ENCODE peak calls at places on chromosomes 13 and 19, in ten cellular contexts. D is psoas muscle, R is esophagus squamous epithelium, G is uterus, U is BJ, N is right lobe of liver, E is kidney epithelial cell, P is adipocyte, Q is SK-N-SH, C is tibial artery. J is an unnamed sample.

GRCh38 chr13:112790735-112791641 is 101.2 kb downstream of the ATP11A start:
- DNase-seq in G (peak; percentile 11), E (no peak), D (no peak), U (no peak), Q (no peak), N (no peak), R (no peak), C (peak; percentile 51), P (no peak), J (no peak)

GRCh38 chr19:15622991-15623390 is 8.0 kb downstream of the CYP4F8 start:
- DNase-seq in E (no peak), G (no peak), P (no peak), U (no peak), N (no peak), D (no peak), R (no peak), Q (no peak), C (no peak), J (no peak)

GRCh38 chr13:50026788-50027473 is 11.7 kb downstream of the KCNRG start:
- DNase-seq in N (no peak), U (no peak), R (no peak), G (no peak), C (no peak), D (no peak), Q (no peak), P (no peak), E (no peak), J (no peak)

GRCh38 chr13:40031031-40031430 is 375.6 kb downstream of the COG6 start:
- DNase-seq in C (no peak), P (no peak), Q (no peak), N (no peak), E (no peak), D (no peak), U (peak; percentile 47), G (no peak), R (no peak), J (no peak)

GRCh38 chr13:100694722-100695644 is 20.4 kb upstream of the TMTC4 start:
- DNase-seq in P (peak; percentile 48), G (no peak), Q (peak; percentile 58), U (no peak), R (no peak), D (no peak), C (no peak), E (peak; percentile 58), N (no peak), J (no peak)

GRCh38 chr13:49326222-49326917 is 78.6 kb downstream of the CDADC1 start:
- DNase-seq in U (no peak), E (no peak), C (no peak), R (no peak), N (peak; percentile 71), D (no peak), G (no peak), P (no peak), Q (no peak), J (no peak)

GRCh38 chr19:41297628-41298326 is 12.2 kb upstream of the CCDC97 start:
- DNase-seq in Q (no peak), D (no peak), N (no peak), P (no peak), E (no peak), R (no peak), C (peak; percentile 70), U (no peak), G (no peak), J (no peak)

GRCh38 chr13:35092751-35093150 is 150.7 kb downstream of the NBEA start:
- DNase-seq in G (no peak), C (no peak), N (no peak), P (no peak), E (no peak), U (no peak), Q (no peak), R (no peak), D (no peak), J (no peak)

GRCh38 chr19:39684283-39684682 is 20.0 kb upstream of the LGALS14 start:
- DNase-seq in N (no peak), E (no peak), P (no peak), C (no peak), R (no peak), D (no peak), G (no peak), U (no peak), Q (no peak), J (no peak)

GRCh38 chr13:48258430-48258829 is 25.4 kb downstream of the ITM2B start:
- DNase-seq in Q (no peak), N (no peak), D (no peak), R (no peak), E (no peak), G (no peak), P (no peak), U (no peak), C (no peak), J (no peak)

GRCh38 chr13:54934121-54934520 is 1905.5 kb downstream of the OLFM4 start:
- DNase-seq in P (no peak), E (no peak), G (no peak), U (no peak), R (no peak), N (no peak), Q (no peak), D (no peak), C (no peak), J (no peak)

GRCh38 chr13:83219832-83220231 is 662.4 kb downstream of the SLITRK1 start:
- DNase-seq in G (no peak), Q (no peak), P (no peak), U (no peak), N (no peak), E (no peak), C (no peak), D (no peak), R (no peak), J (no peak)

GRCh38 chr13:23629566-23630272 is 59.5 kb downstream of the TNFRSF19 start:
- DNase-seq in E (no peak), P (no peak), Q (no peak), D (no peak), G (no peak), N (no peak), R (no peak), U (no peak), C (no peak), J (peak; percentile 74)

GRCh38 chr19:28876604-28877123 is 336.3 kb downstream of the UQCRFS1 start:
- DNase-seq in N (no peak), P (peak; percentile 15), E (no peak), G (no peak), C (no peak), Q (no peak), U (no peak), R (no peak), D (no peak), J (no peak)

GRCh38 chr19:18648971-18649310 is 12.1 kb downstream of the KLHL26 start:
- DNase-seq in R (no peak), Q (no peak), C (peak; percentile 91), P (no peak), G (no peak), U (no peak), E (no peak), D (peak; percentile 82), N (no peak), J (no peak)

GRCh38 chr13:51717786-51718398 is 86.1 kb downstream of the DHRS12 start:
- DNase-seq in P (no peak), G (no peak), U (no peak), E (no peak), D (no peak), Q (no peak), N (no peak), R (no peak), C (no peak), J (no peak)

GRCh38 chr19:48819366-48819816 is 8.6 kb upstream of the BCAT2 start:
- DNase-seq in E (no peak), D (peak; percentile 96), Q (no peak), G (peak; percentile 85), R (no peak), P (peak; percentile 96), C (peak; percentile 97), N (peak; percentile 96), U (peak; percentile 79), J (peak; percentile 97)

DNA sequence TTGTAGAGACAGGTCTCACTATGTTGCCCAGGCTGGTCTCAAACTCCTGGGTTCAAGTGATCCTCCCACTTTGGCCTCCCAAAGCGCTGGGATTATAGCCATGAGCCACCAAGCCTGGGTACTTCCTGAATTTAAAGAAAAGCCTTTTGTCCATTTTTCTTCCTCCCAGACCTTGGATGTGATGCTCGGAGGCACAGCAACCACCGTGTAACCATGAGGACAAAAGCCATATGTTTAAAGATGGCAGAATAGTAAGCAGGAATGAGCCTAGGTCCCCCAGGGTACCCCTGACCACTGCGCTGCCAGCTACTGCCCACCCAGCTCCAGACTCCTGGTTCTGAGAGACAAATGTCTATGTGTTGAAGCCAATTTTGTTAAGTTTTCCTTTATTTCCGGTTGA is 31.1 kb downstream of the ZC3H4 start:
- DNase-seq in E (no peak), R (no peak), G (no peak), D (no peak), U (no peak), N (no peak), C (no peak), P (no peak), Q (no peak), J (no peak)
- H3K36me3 ChIP-seq in E (peaks cover 2% of the 10 kb centered on the region), R (peaks cover 98% of the 10 kb centered on the region), G (no peaks in the 10 kb centered on the region), D (peaks cover 7% of the 10 kb centered on the region), U (peaks cover 31% of the 10 kb centered on the region), N (peaks cover 90% of the 10 kb centered on the region), C (peaks cover 96% of the 10 kb centered on the region), P (peaks cover 75% of the 10 kb centered on the region), Q (peaks cover 49% of the 10 kb centered on the region), J (peaks cover 22% of the 10 kb centered on the region)

GRCh38 chr13:94090773-94091172 is 388.7 kb downstream of the DCT start:
- DNase-seq in E (no peak), Q (no peak), N (no peak), G (no peak), C (no peak), D (no peak), R (no peak), U (no peak), P (no peak), J (no peak)
- H3K4me3 ChIP-seq in E (no peak overlapping the region), Q (no peak overlapping the region), N (peak overlapping the region; percentile 2), G (no peak overlapping the region), C (peak overlapping the region; percentile 4), D (no peak overlapping the region), R (no peak overlapping the region), U (no peak overlapping the region), P (no peak overlapping the region), J (no peak overlapping the region)

GRCh38 chr19:2077833-2078619 is 18.1 kb downstream of the MOB3A start:
- DNase-seq in Q (peak; percentile 12), G (no peak), D (peak; percentile 44), P (no peak), U (no peak), R (no peak), E (no peak), N (no peak), C (no peak), J (no peak)
- H3K36me3 ChIP-seq in Q (peaks cover 14% of the 10 kb centered on the region), G (no peaks in the 10 kb centered on the region), D (peaks cover 2% of the 10 kb centered on the region), P (peaks cover 70% of the 10 kb centered on the region), U (peaks cover 27% of the 10 kb centered on the region), R (peaks cover 97% of the 10 kb centered on the region), E (peaks cover 4% of the 10 kb centered on the region), N (peaks cover 45% of the 10 kb centered on the region), C (peaks cover 99% of the 10 kb centered on the region), J (peaks cover 30% of the 10 kb centered on the region)

DNA sequence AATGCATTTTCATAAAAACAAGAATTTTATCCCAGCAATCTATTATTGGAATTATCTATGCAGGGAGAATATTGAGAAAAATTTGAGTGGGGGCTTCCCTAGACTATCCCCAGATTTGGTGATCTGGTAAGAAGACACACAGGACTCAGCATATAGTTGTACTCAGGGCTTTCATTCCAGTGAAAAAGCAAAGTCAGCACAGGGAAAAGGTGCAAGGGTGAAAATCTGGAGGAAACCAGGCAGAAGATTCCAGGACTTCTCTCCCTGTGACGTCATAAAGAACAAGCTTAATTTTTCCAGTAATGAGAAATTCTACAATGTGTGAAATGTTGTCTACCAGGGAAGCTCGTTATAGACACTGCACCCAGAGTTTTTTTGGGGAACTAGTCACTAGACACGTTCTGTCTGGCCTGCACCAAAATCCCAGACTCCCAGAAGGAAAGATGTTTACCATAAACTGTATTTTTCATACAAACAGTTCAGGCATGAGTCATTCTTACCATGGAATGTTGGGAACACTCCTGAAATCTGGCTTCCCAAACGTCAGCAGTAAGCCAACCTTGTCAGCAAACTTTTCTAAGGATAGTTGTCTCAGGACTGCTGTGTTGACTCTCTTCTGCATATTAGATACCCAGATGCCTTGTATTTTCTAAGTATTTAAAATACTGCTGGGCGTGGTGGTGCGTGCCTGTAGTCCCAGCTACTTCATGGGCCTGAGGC is 107.4 kb downstream of the DNAJC3 start:
- DNase-seq in C (no peak), G (no peak), U (peak; percentile 57), P (peak; percentile 67), R (no peak), Q (no peak), D (no peak), N (no peak), E (peak; percentile 26), J (no peak)
- H3K4me3 ChIP-seq in C (no peak overlapping the region), G (no peak overlapping the region), U (no peak overlapping the region), P (no peak overlapping the region), R (no peak overlapping the region), Q (no peak overlapping the region), D (no peak overlapping the region), N (no peak overlapping the region), E (no peak overlapping the region), J (no peak overlapping the region)